ENCODE peak calls at places on chromosomes 1 and 21, in six cellular contexts. W, N, C, J, U and I are unnamed samples.

GRCh38 chr1:35573198-35573775 is at the start of gene TFAP2E:
- DNase-seq in W (no peak), C (no peak), U (no peak), J (no peak), N (peak; percentile 86), I (no peak)

GRCh38 chr1:210001751-210002150 is 63.7 kb downstream of the SYT14 start:
- DNase-seq in C (no peak), J (no peak), N (no peak), U (no peak), W (no peak), I (no peak)

GRCh38 chr1:53461329-53462044 is 2.3 kb downstream of the DMRTB1 start:
- DNase-seq in J (no peak), U (no peak), N (no peak), C (no peak), W (no peak), I (no peak)

GRCh38 chr1:155976062-155976912 is 2.1 kb downstream of the ARHGEF2 start:
- DNase-seq in J (peak; percentile 76), U (no peak), W (peak; percentile 54), N (peak; percentile 93), C (no peak), I (no peak)

GRCh38 chr1:183812686-183813569 is 8.0 kb downstream of the RGL1 start:
- DNase-seq in J (no peak), N (no peak), W (no peak), C (no peak), U (no peak), I (no peak)

GRCh38 chr1:96178053-96178452 is 543.5 kb upstream of the PTBP2 start:
- DNase-seq in J (no peak), U (no peak), W (no peak), N (no peak), C (no peak), I (no peak)

GRCh38 chr21:29893687-29894086 is 46.1 kb downstream of the GRIK1 start:
- DNase-seq in U (no peak), C (no peak), W (no peak), J (no peak), N (no peak), I (no peak)

GRCh38 chr1:174153825-174154107 is 5.6 kb upstream of the RABGAP1L start:
- DNase-seq in C (no peak), U (no peak), J (no peak), N (no peak), W (no peak), I (no peak)

GRCh38 chr1:92134331-92134730 is 54.2 kb downstream of the BTBD8 start:
- DNase-seq in W (no peak), J (no peak), N (no peak), U (no peak), C (no peak), I (no peak)

GRCh38 chr1:173409613-173410012 is 67.5 kb upstream of the PRDX6 start:
- DNase-seq in U (no peak), N (no peak), C (no peak), W (no peak), J (no peak), I (no peak)

GRCh38 chr1:1219341-1219740 is 5.4 kb upstream of the TNFRSF4 start:
- DNase-seq in U (no peak), C (no peak), J (peak; percentile 71), W (no peak), N (no peak), I (no peak)

GRCh38 chr1:92194516-92194915 is 23.2 kb upstream of the C1orf146 start:
- DNase-seq in W (no peak), N (no peak), U (no peak), J (no peak), C (no peak), I (no peak)

GRCh38 chr1:14678011-14678638 is 79.6 kb downstream of the KAZN start:
- DNase-seq in N (no peak), J (no peak), W (no peak), C (no peak), U (no peak), I (no peak)

GRCh38 chr1:179786815-179787736 is 44.0 kb downstream of the FAM163A start:
- DNase-seq in W (no peak), C (no peak), J (no peak), U (no peak), N (no peak), I (no peak)

GRCh38 chr21:45169682-45170081 is 95.3 kb downstream of the ADARB1 start:
- DNase-seq in C (no peak), W (no peak), J (no peak), U (no peak), N (no peak), I (no peak)

GRCh38 chr21:42691901-42692559 is 38.6 kb downstream of the PDE9A start:
- DNase-seq in C (no peak), N (peak; percentile 68), W (no peak), J (no peak), U (no peak), I (no peak)

GRCh38 chr1:175000697-175001187 is 995 bp downstream of the CACYBP start:
- DNase-seq in N (no peak), C (no peak), J (no peak), U (no peak), W (no peak), I (no peak)

GRCh38 chr1:204265665-204266064 is 51.9 kb upstream of the GOLT1A start:
- DNase-seq in J (no peak), C (no peak), N (peak; percentile 35), U (no peak), W (no peak), I (no peak)

GRCh38 chr1:152977614-152978013 is 6.3 kb upstream of the SPRR1A start:
- DNase-seq in C (no peak), N (no peak), J (no peak), U (no peak), W (no peak), I (no peak)

GRCh38 chr1:109979489-109980091 is 5.0 kb upstream of the AHCYL1 start:
- DNase-seq in J (no peak), C (no peak), U (no peak), W (no peak), N (no peak), I (no peak)

GRCh38 chr1:10838541-10838940 is 42.1 kb upstream of the CASZ1 start:
- DNase-seq in J (no peak), N (no peak), W (no peak), C (no peak), U (no peak), I (no peak)

GRCh38 chr1:208007319-208007937 is 96.5 kb upstream of the CD34 start:
- DNase-seq in N (peak; percentile 11), U (no peak), W (no peak), J (no peak), C (no peak), I (no peak)

GRCh38 chr1:221494670-221495069 is 247.2 kb downstream of the DUSP10 start:
- DNase-seq in N (no peak), U (no peak), W (no peak), J (no peak), C (no peak), I (no peak)

GRCh38 chr21:43921602-43921978 is 56.6 kb downstream of the AGPAT3 start:
- DNase-seq in C (no peak), N (peak; percentile 17), W (no peak), U (no peak), J (peak; percentile 38), I (no peak)

GRCh38 chr1:24112381-24113169 is 640 bp upstream of the MYOM3 start:
- DNase-seq in U (peak; percentile 67), C (no peak), W (peak; percentile 55), J (peak; percentile 76), N (peak; percentile 89), I (peak; percentile 26)

GRCh38 chr21:42199488-42200463 is 19.2 kb upstream of the ABCG1 start:
- DNase-seq in U (peak; percentile 31), N (no peak), C (no peak), J (no peak), W (peak; percentile 63), I (no peak)

GRCh38 chr1:235567812-235568444 is 63.7 kb upstream of the B3GALNT2 start:
- DNase-seq in U (no peak), N (no peak), J (no peak), W (no peak), C (no peak), I (no peak)

GRCh38 chr1:200314085-200314750 is 95.6 kb downstream of the ZNF281 start:
- DNase-seq in N (no peak), J (no peak), U (no peak), C (no peak), W (no peak), I (no peak)

GRCh38 chr1:111730282-111730681 is 8.9 kb downstream of the INKA2 start:
- DNase-seq in N (no peak), U (no peak), C (no peak), J (no peak), W (no peak), I (no peak)

GRCh38 chr1:43963006-43963405 is 6.8 kb upstream of the DPH2 start:
- DNase-seq in C (no peak), U (no peak), J (no peak), N (no peak), W (no peak), I (no peak)

GRCh38 chr1:171299342-171299741 is 14.6 kb upstream of the FMO4 start:
- DNase-seq in U (no peak), C (no peak), N (no peak), J (no peak), W (no peak), I (no peak)

GRCh38 chr1:202998836-202999750 is 8.1 kb upstream of the TMEM183A start:
- DNase-seq in C (no peak), U (peak; percentile 10), W (peak; percentile 28), N (no peak), J (peak; percentile 78), I (peak; percentile 66)